ENCODE peak calls at places on chromosomes 3 and 15, in nine cellular contexts. One of them, this sample, is unnamed.
A peak's percentile ranks its signal among the peaks of the same experiment; 100 is the strongest.

GRCh38 chr3:42670051-42670576 is 15.2 kb upstream of the KLHL40 start:
- DNase-seq in left ventricle myocardium inferior: no peak
- DNase-seq in heart right ventricle: no peak
- DNase-seq in H9: no peak
- DNase-seq in ovary: no peak
- DNase-seq in CD4-positive, alpha-beta T cell: no peak
- DNase-seq in uterus: no peak
- DNase-seq in CD8-positive, alpha-beta T cell: no peak
- DNase-seq in dorsolateral prefrontal cortex: no peak
- DNase-seq in this sample: no peak

GRCh38 chr15:70585707-70586034 is 177.7 kb downstream of the UACA start:
- DNase-seq in dorsolateral prefrontal cortex: no peak
- DNase-seq in H9: no peak
- DNase-seq in uterus: no peak
- DNase-seq in heart right ventricle: no peak
- DNase-seq in CD4-positive, alpha-beta T cell: peak; percentile 19
- DNase-seq in ovary: no peak
- DNase-seq in CD8-positive, alpha-beta T cell: no peak
- DNase-seq in left ventricle myocardium inferior: no peak
- DNase-seq in this sample: no peak

GRCh38 chr3:194749631-194750271 is 64.1 kb downstream of the FAM43A start:
- DNase-seq in ovary: no peak
- DNase-seq in H9: peak; percentile 29
- DNase-seq in left ventricle myocardium inferior: no peak
- DNase-seq in CD4-positive, alpha-beta T cell: no peak
- DNase-seq in CD8-positive, alpha-beta T cell: no peak
- DNase-seq in dorsolateral prefrontal cortex: no peak
- DNase-seq in uterus: no peak
- DNase-seq in heart right ventricle: no peak
- DNase-seq in this sample: no peak

GRCh38 chr3:4821975-4822374 is 157.3 kb upstream of the BHLHE40 start:
- DNase-seq in CD8-positive, alpha-beta T cell: peak; percentile 84
- DNase-seq in uterus: no peak
- DNase-seq in ovary: no peak
- DNase-seq in H9: no peak
- DNase-seq in heart right ventricle: no peak
- DNase-seq in dorsolateral prefrontal cortex: no peak
- DNase-seq in left ventricle myocardium inferior: no peak
- DNase-seq in CD4-positive, alpha-beta T cell: peak; percentile 82
- DNase-seq in this sample: no peak

GRCh38 chr3:66010348-66011097 is 28.2 kb downstream of the MAGI1 start:
- DNase-seq in H9: no peak
- DNase-seq in left ventricle myocardium inferior: no peak
- DNase-seq in dorsolateral prefrontal cortex: no peak
- DNase-seq in CD8-positive, alpha-beta T cell: no peak
- DNase-seq in CD4-positive, alpha-beta T cell: no peak
- DNase-seq in uterus: no peak
- DNase-seq in ovary: no peak
- DNase-seq in heart right ventricle: no peak
- DNase-seq in this sample: no peak

GRCh38 chr3:136632625-136633081 is 119.5 kb downstream of the STAG1 start:
- DNase-seq in H9: no peak
- DNase-seq in CD8-positive, alpha-beta T cell: no peak
- DNase-seq in left ventricle myocardium inferior: no peak
- DNase-seq in ovary: no peak
- DNase-seq in CD4-positive, alpha-beta T cell: no peak
- DNase-seq in heart right ventricle: no peak
- DNase-seq in dorsolateral prefrontal cortex: no peak
- DNase-seq in uterus: no peak
- DNase-seq in this sample: no peak

GRCh38 chr15:34456658-34457057 is 19.1 kb upstream of the GOLGA8A start:
- DNase-seq in CD8-positive, alpha-beta T cell: no peak
- DNase-seq in heart right ventricle: no peak
- DNase-seq in ovary: no peak
- DNase-seq in CD4-positive, alpha-beta T cell: no peak
- DNase-seq in uterus: no peak
- DNase-seq in dorsolateral prefrontal cortex: no peak
- DNase-seq in left ventricle myocardium inferior: no peak
- DNase-seq in H9: no peak
- DNase-seq in this sample: no peak

GRCh38 chr3:46372492-46373359 is 2.0 kb downstream of the CCR5 start:
- DNase-seq in CD4-positive, alpha-beta T cell: no peak
- DNase-seq in CD8-positive, alpha-beta T cell: no peak
- DNase-seq in H9: no peak
- DNase-seq in left ventricle myocardium inferior: no peak
- DNase-seq in dorsolateral prefrontal cortex: no peak
- DNase-seq in heart right ventricle: no peak
- DNase-seq in ovary: no peak
- DNase-seq in uterus: no peak
- DNase-seq in this sample: no peak

GRCh38 chr3:71254658-71255057 is 328.9 kb downstream of the FOXP1 start:
- DNase-seq in ovary: no peak
- DNase-seq in left ventricle myocardium inferior: no peak
- DNase-seq in uterus: no peak
- DNase-seq in heart right ventricle: no peak
- DNase-seq in dorsolateral prefrontal cortex: no peak
- DNase-seq in CD8-positive, alpha-beta T cell: no peak
- DNase-seq in CD4-positive, alpha-beta T cell: no peak
- DNase-seq in H9: no peak
- DNase-seq in this sample: no peak

GRCh38 chr15:28920781-28921331 is 35.1 kb downstream of the APBA2 start:
- DNase-seq in H9: no peak
- DNase-seq in ovary: no peak
- DNase-seq in left ventricle myocardium inferior: no peak
- DNase-seq in dorsolateral prefrontal cortex: peak; percentile 17
- DNase-seq in CD8-positive, alpha-beta T cell: no peak
- DNase-seq in CD4-positive, alpha-beta T cell: no peak
- DNase-seq in uterus: no peak
- DNase-seq in heart right ventricle: no peak
- DNase-seq in this sample: no peak

GRCh38 chr15:75836953-75837321 is 6.3 kb upstream of the UBE2Q2 start:
- DNase-seq in uterus: no peak
- DNase-seq in dorsolateral prefrontal cortex: no peak
- DNase-seq in heart right ventricle: no peak
- DNase-seq in H9: no peak
- DNase-seq in left ventricle myocardium inferior: no peak
- DNase-seq in ovary: no peak
- DNase-seq in CD8-positive, alpha-beta T cell: no peak
- DNase-seq in CD4-positive, alpha-beta T cell: peak; percentile 22
- DNase-seq in this sample: no peak

GRCh38 chr3:192482809-192483208 is 244.5 kb downstream of the FGF12 start:
- DNase-seq in H9: no peak
- DNase-seq in CD8-positive, alpha-beta T cell: no peak
- DNase-seq in left ventricle myocardium inferior: no peak
- DNase-seq in heart right ventricle: no peak
- DNase-seq in ovary: no peak
- DNase-seq in CD4-positive, alpha-beta T cell: no peak
- DNase-seq in dorsolateral prefrontal cortex: no peak
- DNase-seq in uterus: no peak
- DNase-seq in this sample: no peak

GRCh38 chr3:99499235-99499798 is 139.1 kb upstream of the COL8A1 start:
- DNase-seq in H9: no peak
- DNase-seq in ovary: peak; percentile 43
- DNase-seq in dorsolateral prefrontal cortex: no peak
- DNase-seq in CD8-positive, alpha-beta T cell: no peak
- DNase-seq in uterus: no peak
- DNase-seq in left ventricle myocardium inferior: no peak
- DNase-seq in heart right ventricle: no peak
- DNase-seq in CD4-positive, alpha-beta T cell: no peak
- DNase-seq in this sample: no peak

GRCh38 chr15:39195988-39196486 is 384.8 kb upstream of the THBS1 start:
- DNase-seq in ovary: no peak
- DNase-seq in left ventricle myocardium inferior: no peak
- DNase-seq in heart right ventricle: no peak
- DNase-seq in CD4-positive, alpha-beta T cell: no peak
- DNase-seq in uterus: no peak
- DNase-seq in dorsolateral prefrontal cortex: no peak
- DNase-seq in CD8-positive, alpha-beta T cell: no peak
- DNase-seq in H9: no peak
- DNase-seq in this sample: no peak

GRCh38 chr3:157512534-157512933 is 9.3 kb upstream of the VEPH1 start:
- DNase-seq in left ventricle myocardium inferior: no peak
- DNase-seq in CD4-positive, alpha-beta T cell: no peak
- DNase-seq in H9: no peak
- DNase-seq in CD8-positive, alpha-beta T cell: no peak
- DNase-seq in dorsolateral prefrontal cortex: no peak
- DNase-seq in heart right ventricle: no peak
- DNase-seq in ovary: no peak
- DNase-seq in uterus: no peak
- DNase-seq in this sample: no peak

GRCh38 chr15:57334257-57334656 is 42.0 kb upstream of the CGNL1 start:
- DNase-seq in CD8-positive, alpha-beta T cell: no peak
- DNase-seq in heart right ventricle: no peak
- DNase-seq in H9: no peak
- DNase-seq in CD4-positive, alpha-beta T cell: no peak
- DNase-seq in uterus: peak; percentile 46
- DNase-seq in left ventricle myocardium inferior: no peak
- DNase-seq in ovary: no peak
- DNase-seq in dorsolateral prefrontal cortex: no peak
- DNase-seq in this sample: no peak

GRCh38 chr15:57335326-57336118 is 40.8 kb upstream of the CGNL1 start:
- DNase-seq in left ventricle myocardium inferior: no peak
- DNase-seq in dorsolateral prefrontal cortex: no peak
- DNase-seq in CD4-positive, alpha-beta T cell: no peak
- DNase-seq in ovary: no peak
- DNase-seq in heart right ventricle: no peak
- DNase-seq in uterus: no peak
- DNase-seq in CD8-positive, alpha-beta T cell: no peak
- DNase-seq in H9: no peak
- DNase-seq in this sample: no peak

GRCh38 chr15:57330619-57331018 is 45.7 kb upstream of the CGNL1 start:
- DNase-seq in CD4-positive, alpha-beta T cell: no peak
- DNase-seq in dorsolateral prefrontal cortex: no peak
- DNase-seq in ovary: no peak
- DNase-seq in CD8-positive, alpha-beta T cell: no peak
- DNase-seq in H9: no peak
- DNase-seq in uterus: no peak
- DNase-seq in left ventricle myocardium inferior: no peak
- DNase-seq in heart right ventricle: no peak
- DNase-seq in this sample: no peak

GRCh38 chr15:57332326-57332725 is 44.0 kb upstream of the CGNL1 start:
- DNase-seq in dorsolateral prefrontal cortex: no peak
- DNase-seq in CD8-positive, alpha-beta T cell: no peak
- DNase-seq in CD4-positive, alpha-beta T cell: no peak
- DNase-seq in uterus: no peak
- DNase-seq in left ventricle myocardium inferior: no peak
- DNase-seq in ovary: no peak
- DNase-seq in H9: no peak
- DNase-seq in heart right ventricle: no peak
- DNase-seq in this sample: no peak

DNA sequence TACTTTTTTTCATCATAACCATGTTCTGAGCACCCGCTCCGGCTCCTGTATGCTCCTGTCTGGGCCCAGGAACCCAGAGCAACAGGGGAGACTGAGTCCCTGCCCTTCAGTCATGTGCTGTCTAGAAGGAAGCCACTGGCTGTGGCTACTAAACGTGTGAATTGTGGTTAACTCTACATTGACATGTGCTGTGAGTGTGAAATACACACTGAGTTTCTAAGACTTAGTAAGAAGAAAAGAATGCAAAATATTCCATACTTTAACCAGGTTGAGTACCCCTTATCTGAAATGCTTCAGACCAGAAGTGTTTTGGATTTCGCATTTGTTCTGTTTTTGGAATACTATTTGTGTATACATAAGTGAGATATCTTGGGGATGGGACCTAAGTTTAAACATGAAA is 42.8 kb upstream of the CGNL1 start:
- DNase-seq in CD8-positive, alpha-beta T cell: no peak
- DNase-seq in heart right ventricle: no peak
- DNase-seq in dorsolateral prefrontal cortex: no peak
- DNase-seq in uterus: no peak
- DNase-seq in ovary: no peak
- DNase-seq in left ventricle myocardium inferior: no peak
- DNase-seq in CD4-positive, alpha-beta T cell: no peak
- DNase-seq in H9: no peak
- DNase-seq in this sample: no peak
- H3K27ac ChIP-seq in CD8-positive, alpha-beta T cell: no peak overlapping the region
- H3K27ac ChIP-seq in heart right ventricle: no peak overlapping the region
- H3K27ac ChIP-seq in dorsolateral prefrontal cortex: no peak overlapping the region
- H3K27ac ChIP-seq in uterus: no peak overlapping the region
- H3K27ac ChIP-seq in ovary: no peak overlapping the region
- H3K27ac ChIP-seq in left ventricle myocardium inferior: no peak overlapping the region
- H3K27ac ChIP-seq in CD4-positive, alpha-beta T cell: no peak overlapping the region
- H3K27ac ChIP-seq in H9: no peak overlapping the region
- H3K27ac ChIP-seq in this sample: no peak overlapping the region

DNA sequence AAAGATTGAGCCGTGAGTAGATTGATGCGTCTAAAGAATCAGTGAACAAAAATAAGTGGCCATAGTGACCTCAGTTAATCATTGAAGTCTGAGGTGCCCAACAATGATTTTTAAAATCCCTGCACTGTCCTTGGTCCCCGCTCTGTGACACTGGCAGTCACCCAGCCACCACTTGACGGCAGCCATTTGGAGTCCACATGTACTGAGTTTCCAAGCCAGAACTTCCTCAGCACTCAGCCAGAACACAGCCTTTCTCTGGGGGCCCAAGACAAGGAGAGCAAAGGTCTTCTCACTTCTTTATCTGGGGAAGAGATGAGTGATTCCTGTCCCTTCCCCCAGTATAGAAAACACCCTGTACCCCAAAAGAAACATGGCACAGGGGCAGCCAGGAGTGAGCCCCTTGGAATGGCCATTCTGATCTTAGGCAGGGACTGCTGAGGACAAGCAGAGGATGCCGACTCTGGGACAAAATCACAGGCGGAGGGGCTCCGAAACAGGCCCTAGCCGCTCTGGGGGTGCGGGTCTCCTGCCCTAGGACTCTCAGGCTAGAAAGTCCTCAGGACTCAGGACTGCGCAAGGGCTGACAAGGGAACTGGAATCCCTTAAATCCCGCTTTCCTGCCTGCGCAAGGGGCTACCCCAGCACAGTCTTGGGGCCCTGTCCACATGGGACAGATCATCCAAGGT is 12.7 kb downstream of the PAK6 start:
- DNase-seq in left ventricle myocardium inferior: peak; percentile 61
- DNase-seq in H9: no peak
- DNase-seq in heart right ventricle: peak; percentile 52
- DNase-seq in ovary: no peak
- DNase-seq in CD8-positive, alpha-beta T cell: no peak
- DNase-seq in dorsolateral prefrontal cortex: no peak
- DNase-seq in CD4-positive, alpha-beta T cell: no peak
- DNase-seq in uterus: no peak
- DNase-seq in this sample: no peak
- H3K27ac ChIP-seq in left ventricle myocardium inferior: peak overlapping the region; percentile 72
- H3K27ac ChIP-seq in H9: no peak overlapping the region
- H3K27ac ChIP-seq in heart right ventricle: peak overlapping the region; percentile 51
- H3K27ac ChIP-seq in ovary: no peak overlapping the region
- H3K27ac ChIP-seq in CD8-positive, alpha-beta T cell: no peak overlapping the region
- H3K27ac ChIP-seq in dorsolateral prefrontal cortex: peak overlapping the region; percentile 46
- H3K27ac ChIP-seq in CD4-positive, alpha-beta T cell: no peak overlapping the region
- H3K27ac ChIP-seq in uterus: no peak overlapping the region
- H3K27ac ChIP-seq in this sample: no peak overlapping the region

GRCh38 chr15:78507831-78508160 is 419 bp downstream of the HYKK start:
- DNase-seq in dorsolateral prefrontal cortex: no peak
- DNase-seq in H9: no peak
- DNase-seq in left ventricle myocardium inferior: no peak
- DNase-seq in CD4-positive, alpha-beta T cell: no peak
- DNase-seq in CD8-positive, alpha-beta T cell: no peak
- DNase-seq in uterus: no peak
- DNase-seq in heart right ventricle: no peak
- DNase-seq in ovary: no peak
- DNase-seq in this sample: no peak
- H3K27ac ChIP-seq in dorsolateral prefrontal cortex: no peak overlapping the region
- H3K27ac ChIP-seq in H9: no peak overlapping the region
- H3K27ac ChIP-seq in left ventricle myocardium inferior: peak overlapping the region; percentile 81
- H3K27ac ChIP-seq in CD4-positive, alpha-beta T cell: no peak overlapping the region
- H3K27ac ChIP-seq in CD8-positive, alpha-beta T cell: no peak overlapping the region
- H3K27ac ChIP-seq in uterus: peak overlapping the region; percentile 72
- H3K27ac ChIP-seq in heart right ventricle: peak overlapping the region; percentile 64
- H3K27ac ChIP-seq in ovary: no peak overlapping the region
- H3K27ac ChIP-seq in this sample: peak overlapping the region; percentile 86

GRCh38 chr15:67941643-67942315 is 101.9 kb upstream of the RNU6-1 start:
- DNase-seq in CD8-positive, alpha-beta T cell: no peak
- DNase-seq in dorsolateral prefrontal cortex: no peak
- DNase-seq in heart right ventricle: no peak
- DNase-seq in H9: no peak
- DNase-seq in ovary: no peak
- DNase-seq in uterus: no peak
- DNase-seq in CD4-positive, alpha-beta T cell: no peak
- DNase-seq in left ventricle myocardium inferior: no peak
- DNase-seq in this sample: no peak
- H3K27ac ChIP-seq in CD8-positive, alpha-beta T cell: no peak overlapping the region
- H3K27ac ChIP-seq in dorsolateral prefrontal cortex: no peak overlapping the region
- H3K27ac ChIP-seq in heart right ventricle: no peak overlapping the region
- H3K27ac ChIP-seq in H9: no peak overlapping the region
- H3K27ac ChIP-seq in ovary: no peak overlapping the region
- H3K27ac ChIP-seq in uterus: no peak overlapping the region
- H3K27ac ChIP-seq in CD4-positive, alpha-beta T cell: no peak overlapping the region
- H3K27ac ChIP-seq in left ventricle myocardium inferior: no peak overlapping the region
- H3K27ac ChIP-seq in this sample: peak overlapping the region; percentile 80

This sample was measured in esophagus muscularis mucosa.